ENCODE peak calls at places on chromosome 5, in six cellular contexts. One of them, this sample, is unnamed.

GRCh38 chr5:53425598-53426516 is 54.6 kb upstream of the FST start:
- DNase-seq in ecto neural progenitor cell: peak; percentile 60
- DNase-seq in fibroblast of the aortic adventitia: peak; percentile 81
- DNase-seq in PC-9: no peak
- DNase-seq in NCI-H2081: no peak
- DNase-seq in activated CD4-positive, alpha-beta T cell treated with anti-CD3 and anti-CD28 coated beads, Interleukin-2, amount 10 ng/mL, durations not matched to agents 24 days and 14 days: peak; percentile 70
- DNase-seq in this sample: peak; percentile 26

GRCh38 chr5:31347558-31347905 is 154.0 kb downstream of the CDH6 start:
- DNase-seq in ecto neural progenitor cell: no peak
- DNase-seq in PC-9: no peak
- DNase-seq in NCI-H2081: no peak
- DNase-seq in activated CD4-positive, alpha-beta T cell treated with anti-CD3 and anti-CD28 coated beads, Interleukin-2, amount 10 ng/mL, durations not matched to agents 24 days and 14 days: no peak
- DNase-seq in fibroblast of the aortic adventitia: no peak
- DNase-seq in this sample: no peak

GRCh38 chr5:171313481-171314206 is 4.6 kb downstream of the TLX3 start:
- DNase-seq in fibroblast of the aortic adventitia: no peak
- DNase-seq in activated CD4-positive, alpha-beta T cell treated with anti-CD3 and anti-CD28 coated beads, Interleukin-2, amount 10 ng/mL, durations not matched to agents 24 days and 14 days: no peak
- DNase-seq in NCI-H2081: no peak
- DNase-seq in PC-9: no peak
- DNase-seq in ecto neural progenitor cell: no peak
- DNase-seq in this sample: no peak

GRCh38 chr5:61301820-61302563 is 30.1 kb upstream of the ZSWIM6 start:
- DNase-seq in NCI-H2081: no peak
- DNase-seq in PC-9: peak; percentile 99
- DNase-seq in ecto neural progenitor cell: no peak
- DNase-seq in activated CD4-positive, alpha-beta T cell treated with anti-CD3 and anti-CD28 coated beads, Interleukin-2, amount 10 ng/mL, durations not matched to agents 24 days and 14 days: no peak
- DNase-seq in fibroblast of the aortic adventitia: peak; percentile 99
- DNase-seq in this sample: no peak

GRCh38 chr5:151072234-151073025 is 8.4 kb downstream of the TNIP1 start:
- DNase-seq in PC-9: peak; percentile 97
- DNase-seq in ecto neural progenitor cell: no peak
- DNase-seq in fibroblast of the aortic adventitia: peak; percentile 46
- DNase-seq in activated CD4-positive, alpha-beta T cell treated with anti-CD3 and anti-CD28 coated beads, Interleukin-2, amount 10 ng/mL, durations not matched to agents 24 days and 14 days: no peak
- DNase-seq in NCI-H2081: no peak
- DNase-seq in this sample: no peak

GRCh38 chr5:159316519-159317383 is 13.5 kb downstream of the IL12B start:
- DNase-seq in activated CD4-positive, alpha-beta T cell treated with anti-CD3 and anti-CD28 coated beads, Interleukin-2, amount 10 ng/mL, durations not matched to agents 24 days and 14 days: peak; percentile 81
- DNase-seq in fibroblast of the aortic adventitia: peak; percentile 73
- DNase-seq in PC-9: no peak
- DNase-seq in ecto neural progenitor cell: peak; percentile 50
- DNase-seq in NCI-H2081: peak; percentile 5
- DNase-seq in this sample: peak; percentile 72

GRCh38 chr5:121189569-121190305 is 661.9 kb upstream of the FTMT start:
- DNase-seq in NCI-H2081: no peak
- DNase-seq in activated CD4-positive, alpha-beta T cell treated with anti-CD3 and anti-CD28 coated beads, Interleukin-2, amount 10 ng/mL, durations not matched to agents 24 days and 14 days: no peak
- DNase-seq in ecto neural progenitor cell: no peak
- DNase-seq in PC-9: no peak
- DNase-seq in fibroblast of the aortic adventitia: peak; percentile 34
- DNase-seq in this sample: peak; percentile 29

GRCh38 chr5:142664067-142664466 is 21.8 kb downstream of the FGF1 start:
- DNase-seq in activated CD4-positive, alpha-beta T cell treated with anti-CD3 and anti-CD28 coated beads, Interleukin-2, amount 10 ng/mL, durations not matched to agents 24 days and 14 days: no peak
- DNase-seq in NCI-H2081: no peak
- DNase-seq in fibroblast of the aortic adventitia: no peak
- DNase-seq in ecto neural progenitor cell: no peak
- DNase-seq in PC-9: no peak
- DNase-seq in this sample: no peak

GRCh38 chr5:73441377-73441776 is 7.2 kb downstream of the FOXD1 start:
- DNase-seq in fibroblast of the aortic adventitia: no peak
- DNase-seq in ecto neural progenitor cell: no peak
- DNase-seq in NCI-H2081: no peak
- DNase-seq in activated CD4-positive, alpha-beta T cell treated with anti-CD3 and anti-CD28 coated beads, Interleukin-2, amount 10 ng/mL, durations not matched to agents 24 days and 14 days: no peak
- DNase-seq in PC-9: no peak
- DNase-seq in this sample: no peak

GRCh38 chr5:97167435-97167834 is 15.6 kb downstream of the RIOK2 start:
- DNase-seq in PC-9: no peak
- DNase-seq in fibroblast of the aortic adventitia: no peak
- DNase-seq in activated CD4-positive, alpha-beta T cell treated with anti-CD3 and anti-CD28 coated beads, Interleukin-2, amount 10 ng/mL, durations not matched to agents 24 days and 14 days: no peak
- DNase-seq in NCI-H2081: no peak
- DNase-seq in ecto neural progenitor cell: no peak
- DNase-seq in this sample: no peak

GRCh38 chr5:169091396-169091980 is 209.5 kb downstream of the SLIT3 start:
- DNase-seq in activated CD4-positive, alpha-beta T cell treated with anti-CD3 and anti-CD28 coated beads, Interleukin-2, amount 10 ng/mL, durations not matched to agents 24 days and 14 days: no peak
- DNase-seq in NCI-H2081: no peak
- DNase-seq in PC-9: no peak
- DNase-seq in fibroblast of the aortic adventitia: no peak
- DNase-seq in ecto neural progenitor cell: no peak
- DNase-seq in this sample: no peak

GRCh38 chr5:166062719-166063118 is 2228.7 kb upstream of the WWC1 start:
- DNase-seq in ecto neural progenitor cell: no peak
- DNase-seq in activated CD4-positive, alpha-beta T cell treated with anti-CD3 and anti-CD28 coated beads, Interleukin-2, amount 10 ng/mL, durations not matched to agents 24 days and 14 days: no peak
- DNase-seq in fibroblast of the aortic adventitia: no peak
- DNase-seq in PC-9: no peak
- DNase-seq in NCI-H2081: no peak
- DNase-seq in this sample: no peak

GRCh38 chr5:143033535-143034260 is 263.5 kb downstream of the ARHGAP26 start:
- DNase-seq in ecto neural progenitor cell: no peak
- DNase-seq in activated CD4-positive, alpha-beta T cell treated with anti-CD3 and anti-CD28 coated beads, Interleukin-2, amount 10 ng/mL, durations not matched to agents 24 days and 14 days: no peak
- DNase-seq in NCI-H2081: no peak
- DNase-seq in fibroblast of the aortic adventitia: peak; percentile 92
- DNase-seq in PC-9: no peak
- DNase-seq in this sample: no peak

GRCh38 chr5:169580964-169581363 is 2.6 kb upstream of the SPDL1 start:
- DNase-seq in fibroblast of the aortic adventitia: no peak
- DNase-seq in PC-9: no peak
- DNase-seq in activated CD4-positive, alpha-beta T cell treated with anti-CD3 and anti-CD28 coated beads, Interleukin-2, amount 10 ng/mL, durations not matched to agents 24 days and 14 days: no peak
- DNase-seq in ecto neural progenitor cell: no peak
- DNase-seq in NCI-H2081: no peak
- DNase-seq in this sample: no peak

GRCh38 chr5:10229306-10230048 is 20.2 kb downstream of the ATPSCKMT start:
- DNase-seq in PC-9: no peak
- DNase-seq in fibroblast of the aortic adventitia: peak; percentile 67
- DNase-seq in NCI-H2081: no peak
- DNase-seq in ecto neural progenitor cell: no peak
- DNase-seq in activated CD4-positive, alpha-beta T cell treated with anti-CD3 and anti-CD28 coated beads, Interleukin-2, amount 10 ng/mL, durations not matched to agents 24 days and 14 days: no peak
- DNase-seq in this sample: no peak

GRCh38 chr5:176383248-176383905 is 5.0 kb downstream of the NOP16 start:
- DNase-seq in PC-9: no peak
- DNase-seq in fibroblast of the aortic adventitia: no peak
- DNase-seq in activated CD4-positive, alpha-beta T cell treated with anti-CD3 and anti-CD28 coated beads, Interleukin-2, amount 10 ng/mL, durations not matched to agents 24 days and 14 days: no peak
- DNase-seq in NCI-H2081: no peak
- DNase-seq in ecto neural progenitor cell: no peak
- DNase-seq in this sample: no peak

GRCh38 chr5:79513519-79514390 is at the start of gene HOMER1:
- DNase-seq in fibroblast of the aortic adventitia: peak; percentile 63
- DNase-seq in activated CD4-positive, alpha-beta T cell treated with anti-CD3 and anti-CD28 coated beads, Interleukin-2, amount 10 ng/mL, durations not matched to agents 24 days and 14 days: peak; percentile 91
- DNase-seq in NCI-H2081: peak; percentile 70
- DNase-seq in PC-9: peak; percentile 57
- DNase-seq in ecto neural progenitor cell: peak; percentile 91
- DNase-seq in this sample: peak; percentile 65

This sample was measured in NCI-H524.